ENCODE peak calls at places on chromosome 6, in seven cellular contexts. L is mesendoderm, Z is H9, W is neuronal stem cell, E is mesenchymal stem cell, G is H1, C is trophoblast cell. B is an unnamed sample.

GRCh38 chr6:32622545-32623401 is 14.4 kb upstream of the HLA-DQA1 start:
- DNase-seq in L (peak), Z (peak), W (peak), E (peak), G (no peak), C (no peak), B (peak)

GRCh38 chr6:33799714-33800113 is 4.1 kb downstream of the MLN start:
- DNase-seq in L (no peak), Z (no peak), W (no peak), E (no peak), G (no peak), C (no peak), B (no peak)

GRCh38 chr6:56101141-56101553 is 146.2 kb downstream of the COL21A1 start:
- DNase-seq in L (no peak), Z (no peak), W (no peak), E (peak), G (no peak), C (peak), B (peak)

GRCh38 chr6:167795874-167796667 is 30.6 kb upstream of the AFDN start:
- DNase-seq in L (no peak), Z (peak), W (no peak), E (no peak), G (peak), C (peak), B (no peak)

GRCh38 chr6:33717857-33718552 is 6.5 kb upstream of the UQCC2 start:
- DNase-seq in L (no peak), Z (no peak), W (no peak), E (no peak), G (no peak), C (no peak), B (no peak)

GRCh38 chr6:34341481-34341971 is 50.9 kb downstream of the NUDT3 start:
- DNase-seq in L (no peak), Z (no peak), W (no peak), E (peak), G (no peak), C (no peak), B (peak)

GRCh38 chr6:4895971-4896370 is 107.9 kb downstream of the RPP40 start:
- DNase-seq in L (no peak), Z (peak), W (no peak), E (no peak), G (no peak), C (peak), B (no peak)

GRCh38 chr6:151276112-151276745 is 36.5 kb downstream of the AKAP12 start:
- DNase-seq in L (no peak), Z (no peak), W (no peak), E (peak), G (no peak), C (peak), B (peak)

GRCh38 chr6:8170245-8170644 is 67.9 kb upstream of the EEF1E1 start:
- DNase-seq in L (peak), Z (peak), W (no peak), E (no peak), G (no peak), C (no peak), B (no peak)

GRCh38 chr6:143061597-143062385 is 1.1 kb downstream of the AIG1 start:
- DNase-seq in L (no peak), Z (no peak), W (no peak), E (no peak), G (no peak), C (no peak), B (peak)

GRCh38 chr6:912871-913663 is 220.1 kb upstream of the EXOC2 start:
- DNase-seq in L (peak), Z (peak), W (peak), E (peak), G (no peak), C (peak), B (peak)

GRCh38 chr6:145372671-145373123 is 362.6 kb downstream of the EPM2A start:
- DNase-seq in L (peak), Z (no peak), W (no peak), E (peak), G (no peak), C (no peak), B (peak)

GRCh38 chr6:29747688-29748250 is 24.5 kb downstream of the HLA-F start:
- DNase-seq in L (peak), Z (no peak), W (no peak), E (no peak), G (no peak), C (no peak), B (no peak)

GRCh38 chr6:48476257-48476656 is 365.3 kb upstream of the PTCHD4 start:
- DNase-seq in L (peak), Z (peak), W (peak), E (peak), G (no peak), C (no peak), B (peak)

GRCh38 chr6:10429638-10430427 is 15.0 kb upstream of the TFAP2A start:
- DNase-seq in L (peak), Z (no peak), W (peak), E (peak), G (peak), C (peak), B (peak)

GRCh38 chr6:107652526-107653182 is 162.7 kb downstream of the SOBP start:
- DNase-seq in L (no peak), Z (no peak), W (no peak), E (no peak), G (no peak), C (no peak), B (no peak)

GRCh38 chr6:31354788-31355539 is 2.0 kb downstream of the HLA-B start:
- DNase-seq in L (no peak), Z (no peak), W (no peak), E (no peak), G (no peak), C (no peak), B (no peak)

GRCh38 chr6:157307661-157308060 is 15.7 kb downstream of the TMEM242 start:
- DNase-seq in L (no peak), Z (no peak), W (no peak), E (no peak), G (no peak), C (no peak), B (no peak)

GRCh38 chr6:84582997-84583396 is 181.4 kb downstream of the TBX18 start:
- DNase-seq in L (no peak), Z (no peak), W (no peak), E (peak), G (no peak), C (no peak), B (peak)

GRCh38 chr6:147448212-147448611 is 60.3 kb upstream of the SAMD5 start:
- DNase-seq in L (peak), Z (peak), W (peak), E (no peak), G (peak), C (no peak), B (no peak)

GRCh38 chr6:28675600-28675999 is 149.9 kb downstream of the GPX5 start:
- DNase-seq in L (no peak), Z (no peak), W (no peak), E (no peak), G (no peak), C (no peak), B (no peak)

GRCh38 chr6:332671-333070 is 40.4 kb downstream of the DUSP22 start:
- DNase-seq in L (no peak), Z (no peak), W (no peak), E (peak), G (no peak), C (no peak), B (peak)

GRCh38 chr6:79941489-79942151 is 5.7 kb downstream of the ELOVL4 start:
- DNase-seq in L (peak), Z (no peak), W (no peak), E (peak), G (no peak), C (no peak), B (no peak)

GRCh38 chr6:148771212-148771601 is 24.4 kb downstream of the UST start:
- DNase-seq in L (no peak), Z (no peak), W (no peak), E (no peak), G (no peak), C (no peak), B (no peak)

GRCh38 chr6:149236584-149236983 is 80.9 kb upstream of the TAB2 start:
- DNase-seq in L (no peak), Z (no peak), W (no peak), E (no peak), G (no peak), C (no peak), B (no peak)

DNA sequence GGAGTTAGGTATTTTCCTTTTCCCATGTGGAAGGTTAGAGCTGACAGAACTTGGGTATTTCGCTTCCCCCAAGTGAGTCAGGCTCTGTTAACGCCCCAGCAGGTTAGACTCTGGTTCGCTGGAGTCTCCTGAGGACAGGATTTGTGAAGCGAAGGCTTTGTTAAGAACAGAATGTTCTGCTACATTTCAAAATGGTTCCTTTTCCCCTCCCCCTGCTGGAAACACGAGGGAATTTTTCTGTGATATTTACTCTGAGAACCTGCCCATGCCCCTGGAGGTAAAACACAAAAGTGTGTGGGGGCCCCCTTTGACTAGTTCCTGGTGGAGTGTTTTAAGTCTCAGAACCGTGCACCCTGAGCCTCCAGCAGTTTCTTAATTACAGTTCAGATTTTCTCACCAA is 731.4 kb upstream of the CITED2 start:
- DNase-seq in L (peak), Z (peak), W (no peak), E (peak), G (peak), C (peak), B (no peak)
- H2BK5ac ChIP-seq in L (no peak), Z (no peak), W (no peak), E (no peak), G (no peak), C (no peak), B (no peak)

GRCh38 chr6:100665041-100665380 is 200.3 kb upstream of the SIM1 start:
- DNase-seq in L (no peak), Z (no peak), W (no peak), E (peak), G (no peak), C (no peak), B (no peak)
- H2BK5ac ChIP-seq in L (no peak), Z (no peak), W (no peak), E (no peak), G (no peak), C (no peak), B (no peak)

GRCh38 chr6:53513519-53513966 is 31.4 kb downstream of the GCLC start:
- DNase-seq in L (no peak), Z (no peak), W (no peak), E (no peak), G (no peak), C (no peak), B (no peak)

GRCh38 chr6:53513056-53513455 is 31.8 kb downstream of the GCLC start:
- DNase-seq in L (no peak), Z (no peak), W (no peak), E (no peak), G (no peak), C (no peak), B (no peak)

GRCh38 chr6:53510751-53511150 is 34.1 kb downstream of the GCLC start:
- DNase-seq in L (no peak), Z (no peak), W (no peak), E (no peak), G (no peak), C (no peak), B (no peak)

GRCh38 chr6:53514677-53515076 is 30.2 kb downstream of the GCLC start:
- DNase-seq in L (no peak), Z (no peak), W (no peak), E (no peak), G (no peak), C (no peak), B (no peak)

GRCh38 chr6:53512631-53513030 is 32.3 kb downstream of the GCLC start:
- DNase-seq in L (no peak), Z (no peak), W (no peak), E (no peak), G (no peak), C (no peak), B (no peak)
- H2BK5ac ChIP-seq in L (no peak), Z (no peak), W (no peak), E (no peak), G (no peak), C (no peak), B (no peak)

DNA sequence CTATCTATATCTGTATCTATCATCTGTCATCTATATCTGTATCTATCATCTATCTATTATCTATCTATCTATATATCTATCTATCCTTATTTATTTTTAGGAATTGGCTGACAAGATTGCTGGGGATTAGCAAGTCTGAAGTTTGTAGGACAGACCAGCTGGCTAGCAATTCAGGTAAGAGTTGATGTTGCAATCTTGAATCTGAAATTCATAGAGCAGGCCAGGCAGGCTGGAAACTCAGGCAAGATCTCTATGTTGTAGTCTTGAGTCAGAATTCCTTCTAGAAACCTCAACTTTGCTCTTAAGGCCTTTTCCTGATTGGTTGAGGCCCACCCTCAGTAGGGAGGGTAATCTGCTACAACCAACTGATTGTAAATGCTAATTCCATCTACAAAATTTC is 19.1 kb downstream of the MAPK13 start:
- DNase-seq in L (no peak), Z (no peak), W (no peak), E (no peak), G (no peak), C (no peak), B (no peak)
- H2BK5ac ChIP-seq in L (no peak), Z (no peak), W (no peak), E (no peak), G (no peak), C (no peak), B (no peak)

GRCh38 chr6:87945181-87945580 is 102.5 kb upstream of the SPACA1 start:
- DNase-seq in L (no peak), Z (no peak), W (no peak), E (no peak), G (no peak), C (no peak), B (no peak)
- H2BK5ac ChIP-seq in L (no peak), Z (no peak), W (no peak), E (no peak), G (no peak), C (no peak), B (no peak)

DNA sequence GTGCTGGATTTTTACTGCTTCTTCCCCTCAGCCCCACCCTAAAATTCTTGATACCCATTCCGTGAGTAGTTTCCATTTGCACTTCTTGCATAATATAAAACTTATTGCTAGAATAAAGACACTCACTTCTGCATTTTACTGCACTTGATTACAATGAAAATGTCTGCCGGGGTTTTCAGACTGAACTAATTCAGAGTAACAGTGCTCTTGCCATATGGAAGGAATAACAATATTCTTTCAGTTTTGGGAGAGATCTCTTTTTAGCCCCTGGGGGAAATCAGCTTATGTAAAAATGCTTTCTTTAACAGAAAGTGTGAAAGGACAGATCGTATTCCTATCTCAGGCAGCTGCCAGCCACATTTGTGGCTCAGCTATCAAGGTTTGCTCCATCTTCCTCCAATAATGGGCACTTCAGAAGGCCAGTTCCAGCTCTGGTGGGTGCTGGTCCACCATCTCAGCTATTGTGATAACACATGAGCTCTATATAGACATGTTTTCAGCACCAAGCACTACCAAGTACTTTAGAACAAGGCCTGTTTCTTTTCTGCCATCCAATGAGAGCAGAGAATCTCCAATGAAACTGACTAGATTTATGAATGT is 9.0 kb downstream of the SMLR1 start:
- DNase-seq in L (no peak), Z (no peak), W (no peak), E (no peak), G (no peak), C (no peak), B (no peak)
- H2BK5ac ChIP-seq in L (no peak), Z (no peak), W (no peak), E (no peak), G (no peak), C (no peak), B (no peak)